ENCODE peak calls at places on chromosomes 6 and 20, in seven cellular contexts. V, B, W, M, I, L and R are unnamed samples.

GRCh38 chr20:55685848-55686247 is 319.5 kb downstream of the CBLN4 start:
- DNase-seq in L (no peak), I (no peak), W (no peak), M (no peak), B (no peak), V (no peak), R (no peak)

GRCh38 chr6:139330271-139330670 is 38.5 kb upstream of the TXLNB start:
- DNase-seq in V (no peak), L (no peak), I (no peak), M (no peak), W (no peak), B (no peak), R (no peak)

GRCh38 chr20:19986419-19986818 is 30.7 kb upstream of the NAA20 start:
- DNase-seq in W (no peak), L (peak; percentile 75), M (no peak), V (no peak), I (peak; percentile 63), B (no peak), R (no peak)

GRCh38 chr6:68071740-68072139 is 563.3 kb upstream of the ADGRB3 start:
- DNase-seq in V (no peak), I (peak; percentile 14), M (no peak), B (no peak), W (no peak), L (peak; percentile 8), R (no peak)

GRCh38 chr6:108771421-108771820 is 76.8 kb upstream of the ARMC2 start:
- DNase-seq in L (peak; percentile 51), I (no peak), V (no peak), B (no peak), M (no peak), W (no peak), R (no peak)

GRCh38 chr6:83257791-83258190 is 64.6 kb downstream of the RWDD2A start:
- DNase-seq in I (no peak), W (no peak), L (no peak), B (no peak), M (no peak), V (no peak), R (no peak)

GRCh38 chr20:38843346-38843745 is 37.8 kb downstream of the PPP1R16B start:
- DNase-seq in I (no peak), V (no peak), L (no peak), W (no peak), M (no peak), B (no peak), R (no peak)

GRCh38 chr6:107128577-107128976 is 13.3 kb upstream of the BEND3 start:
- DNase-seq in I (peak; percentile 32), L (peak; percentile 28), B (no peak), W (no peak), M (no peak), V (no peak), R (no peak)

GRCh38 chr6:139654888-139655782 is 280.7 kb upstream of the CITED2 start:
- DNase-seq in V (no peak), L (no peak), I (no peak), M (no peak), W (peak; percentile 23), B (peak; percentile 32), R (no peak)

GRCh38 chr6:118808794-118809668 is 84.9 kb upstream of the ASF1A start:
- DNase-seq in W (no peak), L (no peak), V (no peak), M (no peak), B (no peak), I (peak; percentile 19), R (no peak)

GRCh38 chr6:170405311-170405975 is 98.9 kb downstream of the FAM120B start:
- DNase-seq in B (no peak), I (peak; percentile 97), L (peak; percentile 97), V (no peak), W (no peak), M (no peak), R (no peak)

GRCh38 chr6:13681305-13682061 is 30.2 kb downstream of the RANBP9 start:
- DNase-seq in B (no peak), V (no peak), M (no peak), I (no peak), L (no peak), W (no peak), R (no peak)

GRCh38 chr20:38723982-38724602 is at the start of gene SLC32A1:
- DNase-seq in B (peak; percentile 52), M (no peak), I (no peak), W (peak; percentile 71), V (no peak), L (no peak), R (peak; percentile 68)

GRCh38 chr20:50675671-50676376 is 15.5 kb downstream of the RIPOR3 start:
- DNase-seq in L (no peak), W (no peak), M (no peak), B (no peak), I (peak; percentile 39), V (no peak), R (peak; percentile 22)

GRCh38 chr6:130105996-130106704 is 87.8 kb downstream of the L3MBTL3 start:
- DNase-seq in V (no peak), I (no peak), L (no peak), W (no peak), M (no peak), B (no peak), R (no peak)

GRCh38 chr6:30749554-30750378 is 5.4 kb upstream of the IER3 start:
- DNase-seq in M (peak; percentile 89), I (no peak), V (peak; percentile 36), L (no peak), W (no peak), B (no peak), R (no peak)

GRCh38 chr20:6140947-6141346 is 18.1 kb upstream of the FERMT1 start:
- DNase-seq in V (no peak), W (peak; percentile 14), L (no peak), I (no peak), B (no peak), M (no peak), R (no peak)

GRCh38 chr6:29850011-29850553 is 22.5 kb downstream of the HLA-G start:
- DNase-seq in L (peak; percentile 6), W (no peak), V (no peak), M (no peak), B (peak; percentile 41), I (no peak), R (no peak)

GRCh38 chr6:132142308-132142707 is 191.1 kb upstream of the CCN2 start:
- DNase-seq in L (peak; percentile 47), W (no peak), V (no peak), M (no peak), I (no peak), B (no peak), R (no peak)

GRCh38 chr6:53979468-53980067 is 131.7 kb upstream of the MLIP start:
- DNase-seq in L (peak; percentile 70), M (peak; percentile 46), W (peak; percentile 60), B (no peak), V (no peak), I (peak; percentile 68), R (peak; percentile 25)
- TF ChIP-seq CTCF in L (peak; percentile 80), M (peak; percentile 75), W (peak; percentile 95), B (peak; percentile 89), V (peak; percentile 96), I (peak; percentile 75), R (peak; percentile 87)

DNA sequence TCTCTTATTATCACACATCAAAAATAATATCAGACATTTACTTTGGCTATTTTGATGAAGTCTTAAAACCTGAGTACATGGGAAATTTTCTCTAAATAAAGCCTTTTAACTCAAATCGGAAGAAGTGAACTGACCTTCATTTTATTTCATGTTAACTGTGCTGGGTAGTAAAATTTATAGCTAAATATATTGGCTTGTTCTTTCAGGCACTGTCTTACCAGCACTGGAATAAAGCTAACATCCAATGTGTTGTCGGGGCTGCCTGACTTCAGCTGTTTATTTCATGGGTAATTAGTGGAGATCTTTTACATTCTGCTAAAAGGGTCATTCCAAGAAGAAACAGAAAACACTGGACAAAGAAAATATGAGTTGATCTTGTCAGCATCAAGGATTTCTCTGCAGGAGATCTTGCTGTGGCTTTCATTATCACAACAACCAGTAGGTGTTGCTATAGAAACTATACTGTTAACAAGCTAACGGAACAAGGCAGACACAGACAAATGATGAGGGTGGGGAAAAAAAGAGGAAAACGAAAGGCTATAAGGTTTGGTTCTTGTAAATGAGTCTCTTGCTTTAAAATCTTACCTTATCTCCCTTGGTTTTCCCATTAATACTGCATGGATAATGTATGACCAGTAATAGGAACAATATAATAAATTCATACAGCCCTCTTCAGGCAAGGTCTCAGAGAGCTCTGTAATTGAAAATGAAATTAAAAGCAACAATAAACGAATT is 206.9 kb downstream of the SIM1 start:
- DNase-seq in W (peak; percentile 64), I (peak; percentile 81), B (no peak), M (peak; percentile 7), L (peak; percentile 57), V (no peak), R (no peak)
- TF ChIP-seq CTCF in W (peak; percentile 32), I (peak; percentile 26), B (peak; percentile 39), M (no peak), L (no peak), V (no peak), R (no peak)

DNA sequence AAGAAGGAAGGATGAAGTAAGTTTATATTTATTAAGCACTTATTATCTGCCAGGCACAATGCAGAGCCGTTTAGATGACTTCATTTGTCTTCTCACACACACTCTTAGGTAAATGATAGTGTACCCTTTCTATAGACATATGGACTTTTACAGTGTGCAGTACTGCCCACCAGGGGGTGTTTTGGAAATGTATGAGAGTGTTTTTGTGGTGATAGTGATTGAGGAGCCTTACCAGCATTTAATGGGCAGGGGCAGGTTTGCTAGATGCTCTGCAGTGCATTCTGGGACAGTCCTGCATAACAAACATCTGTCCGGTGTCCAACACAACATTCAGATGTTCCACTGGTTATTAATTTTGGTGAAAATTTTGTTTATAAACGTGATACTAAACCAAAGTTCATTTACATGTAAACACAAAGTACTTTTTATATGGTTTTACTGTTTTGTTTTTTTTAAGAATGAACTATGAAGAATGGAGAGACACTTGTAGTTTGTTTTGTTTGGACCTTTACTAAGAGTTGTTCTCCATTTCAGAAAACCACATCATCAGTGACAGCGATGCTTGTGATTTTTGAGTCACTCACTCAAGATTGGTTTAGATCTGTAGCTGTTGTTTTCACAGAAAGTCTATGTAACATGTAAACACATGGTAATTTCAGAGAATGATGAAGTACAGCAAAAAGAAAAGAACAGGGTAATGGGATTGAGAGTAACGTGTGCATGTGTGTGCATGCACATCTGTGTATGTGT is 19.9 kb downstream of the KCNS1 start:
- DNase-seq in I (peak; percentile 44), B (no peak), V (no peak), L (no peak), M (peak; percentile 15), W (no peak), R (no peak)
- TF ChIP-seq CTCF in I (peak; percentile 60), B (peak; percentile 23), V (peak; percentile 43), L (peak; percentile 54), M (peak; percentile 65), W (peak; percentile 22), R (peak; percentile 21)

GRCh38 chr20:764255-764654 is 4.0 kb downstream of the SLC52A3 start:
- DNase-seq in W (no peak), L (no peak), I (no peak), B (no peak), M (no peak), V (no peak), R (no peak)

GRCh38 chr20:757509-757908 is 10.8 kb downstream of the SLC52A3 start:
- DNase-seq in W (no peak), L (no peak), M (no peak), B (no peak), V (no peak), I (no peak), R (no peak)

GRCh38 chr20:761418-762381 is 6.6 kb downstream of the SLC52A3 start:
- DNase-seq in V (no peak), W (no peak), M (no peak), B (no peak), I (no peak), L (no peak), R (no peak)

GRCh38 chr20:755931-756330 is 12.4 kb downstream of the SLC52A3 start:
- DNase-seq in V (no peak), I (no peak), B (no peak), M (no peak), L (no peak), W (no peak), R (no peak)

GRCh38 chr20:760751-761417 is 7.4 kb downstream of the SLC52A3 start:
- DNase-seq in I (peak; percentile 42), W (peak; percentile 80), L (no peak), B (peak; percentile 80), M (peak; percentile 47), V (peak; percentile 68), R (peak; percentile 78)
- TF ChIP-seq CTCF in I (peak; percentile 77), W (peak; percentile 94), L (peak; percentile 75), B (peak; percentile 99), M (peak; percentile 97), V (peak; percentile 99), R (peak; percentile 99)